ENCODE peak calls at places on chromosome 21, in nine cellular contexts. Z is neuronal stem cell; Y is Kasumi-1; J is GM23338; A is T follicular helper cell; C is dorsolateral prefrontal cortex; B is stimulated activated CD4-positive, alpha-beta T cell treated with anti-CD3 and anti-CD28 coated beads, Interleukin-12 subunit alpha, Interleukin-12 subunit beta, amount 100 ng/mL, for 4 hours; V is brain microvascular endothelial cell; X is T-helper 9 cell. I is an unnamed sample.
A peak's percentile ranks its signal among the peaks of the same experiment; 100 is the strongest.

GRCh38 chr21:36125513-36126121 is 9.3 kb upstream of the CBR3 start:
- DNase-seq in Z (no peak), Y (peak; percentile 52), J (peak; percentile 76), A (peak; percentile 27), C (peak; percentile 77), B (peak; percentile 45), V (peak; percentile 54), X (peak; percentile 47), I (peak; percentile 64)

GRCh38 chr21:17901458-17902092 is 82.4 kb upstream of the C21orf91 start:
- DNase-seq in Z (no peak), Y (no peak), J (no peak), A (no peak), C (no peak), B (no peak), V (no peak), X (no peak), I (no peak)

GRCh38 chr21:45979141-45979631 is 2.4 kb upstream of the COL6A1 start:
- DNase-seq in Z (no peak), Y (no peak), J (no peak), A (no peak), C (no peak), B (no peak), V (no peak), X (no peak), I (no peak)

GRCh38 chr21:42546433-42546832 is 32.8 kb downstream of the SLC37A1 start:
- DNase-seq in Z (no peak), Y (no peak), J (no peak), A (no peak), C (no peak), B (no peak), V (no peak), X (no peak), I (no peak)

GRCh38 chr21:34802180-34802899 is 133.5 kb downstream of the CLIC6 start:
- DNase-seq in Z (no peak), Y (no peak), J (no peak), A (no peak), C (no peak), B (no peak), V (no peak), X (no peak), I (no peak)

GRCh38 chr21:25191141-25191540 is 416.1 kb downstream of the MRPL39 start:
- DNase-seq in Z (no peak), Y (no peak), J (no peak), A (no peak), C (no peak), B (no peak), V (no peak), X (no peak), I (no peak)

GRCh38 chr21:42570841-42571387 is 57.3 kb downstream of the SLC37A1 start:
- DNase-seq in Z (peak; percentile 77), Y (no peak), J (peak; percentile 36), A (no peak), C (no peak), B (no peak), V (no peak), X (no peak), I (no peak)

GRCh38 chr21:45870421-45870820 is 111.1 kb upstream of the COL6A1 start:
- DNase-seq in Z (no peak), Y (no peak), J (no peak), A (no peak), C (no peak), B (no peak), V (no peak), X (no peak), I (no peak)

GRCh38 chr21:40013001-40013735 is 145.9 kb downstream of the PCP4 start:
- DNase-seq in Z (no peak), Y (no peak), J (no peak), A (no peak), C (no peak), B (no peak), V (no peak), X (no peak), I (no peak)

GRCh38 chr21:46286668-46286982 is 483 bp downstream of the YBEY start:
- DNase-seq in Z (no peak), Y (peak; percentile 69), J (no peak), A (no peak), C (no peak), B (no peak), V (no peak), X (no peak), I (no peak)

GRCh38 chr21:41361053-41361785 is 608 bp upstream of the MX2 start:
- DNase-seq in Z (no peak), Y (no peak), J (no peak), A (no peak), C (no peak), B (no peak), V (no peak), X (no peak), I (no peak)

GRCh38 chr21:41361786-41362604 is at the start of gene MX2:
- DNase-seq in Z (no peak), Y (peak; percentile 76), J (no peak), A (peak; percentile 80), C (no peak), B (peak; percentile 45), V (peak; percentile 40), X (peak; percentile 70), I (no peak)

I was measured in HuH-7.